ENCODE peak calls at places on chromosomes 7 and 10, in six cellular contexts. X, K, B, D, C and L are unnamed samples.

GRCh38 chr7:44445986-44446671 is 44.3 kb downstream of the NUDCD3 start:
- DNase-seq in X (no peak), C (no peak), D (no peak), K (no peak), B (no peak), L (no peak)

GRCh38 chr7:106190589-106191330 is 78.6 kb upstream of the SYPL1 start:
- DNase-seq in D (no peak), B (peak; percentile 20), K (no peak), X (no peak), C (no peak), L (no peak)

GRCh38 chr7:151244156-151244870 is 4.2 kb downstream of the SMARCD3 start:
- DNase-seq in K (peak; percentile 81), X (no peak), D (no peak), C (no peak), B (peak; percentile 64), L (peak; percentile 66)

GRCh38 chr10:60877066-60877776 is 66.8 kb downstream of the RHOBTB1 start:
- DNase-seq in K (no peak), X (no peak), B (no peak), C (no peak), D (no peak), L (no peak)

GRCh38 chr7:51430480-51431086 is 114.0 kb upstream of the COBL start:
- DNase-seq in X (peak; percentile 15), D (no peak), C (peak; percentile 6), B (peak; percentile 51), K (peak; percentile 74), L (peak; percentile 68)

GRCh38 chr7:147804032-147804431 is 786.5 kb upstream of the C7orf33 start:
- DNase-seq in K (no peak), B (no peak), X (no peak), C (no peak), D (no peak), L (no peak)

GRCh38 chr10:129764901-129765663 is 199.0 kb downstream of the EBF3 start:
- DNase-seq in X (no peak), B (no peak), K (no peak), D (no peak), C (no peak), L (no peak)

GRCh38 chr10:51201947-51202346 is 127.7 kb downstream of the PRKG1 start:
- DNase-seq in D (no peak), K (no peak), B (no peak), X (no peak), C (no peak), L (no peak)

GRCh38 chr7:101602484-101603241 is 26.4 kb downstream of the MYL10 start:
- DNase-seq in B (peak; percentile 83), X (peak; percentile 52), K (peak; percentile 87), D (peak; percentile 15), C (peak; percentile 44), L (peak; percentile 87)

GRCh38 chr10:10259013-10259412 is 758.7 kb upstream of the CELF2 start:
- DNase-seq in B (no peak), C (no peak), X (no peak), D (no peak), K (no peak), L (no peak)